ENCODE peak calls at places on chromosomes 12 and 14, in four cellular contexts. J, L, M and E are unnamed samples.

GRCh38 chr12:25977047-25977446 is 18.6 kb downstream of the RASSF8 start:
- DNase-seq in J (no peak), L (no peak), M (no peak), E (no peak)

GRCh38 chr14:75476274-75476995 is 45.8 kb upstream of the BATF start:
- DNase-seq in L (no peak), J (no peak), M (no peak), E (no peak)

GRCh38 chr12:111398530-111398929 is 7.2 kb upstream of the SH2B3 start:
- DNase-seq in M (no peak), J (no peak), L (no peak), E (no peak)

GRCh38 chr14:22597771-22598098 is 365 bp upstream of the ABHD4 start:
- DNase-seq in J (no peak), M (no peak), L (no peak), E (no peak)

GRCh38 chr12:126676426-126676825 is 1590.5 kb upstream of the TMEM132C start:
- DNase-seq in J (no peak), M (no peak), L (no peak), E (no peak)

GRCh38 chr12:24482044-24482443 is 466.9 kb downstream of the BCAT1 start:
- DNase-seq in J (no peak), L (no peak), M (no peak), E (no peak)

GRCh38 chr12:48198619-48198973 is 4.5 kb downstream of the OR10AD1 start:
- DNase-seq in M (no peak), J (no peak), L (no peak), E (peak; percentile 15)

GRCh38 chr12:26062566-26062965 is 62.3 kb downstream of the BHLHE41 start:
- DNase-seq in L (peak; percentile 29), M (no peak), J (peak; percentile 39), E (no peak)